ENCODE peak calls at places on chromosomes 4 and X, in seven cellular contexts. One of them, this sample, is unnamed.

GRCh38 chr4:135186002-135186401 is 984.4 kb upstream of the PABPC4L start:
- DNase-seq in HuH-7: no peak
- DNase-seq in substantia nigra: no peak
- DNase-seq in SW480: no peak
- DNase-seq in esophagus squamous epithelium: no peak
- DNase-seq in HCT116: no peak
- DNase-seq in ecto neural progenitor cell: no peak
- DNase-seq in this sample: peak

GRCh38 chr4:88803600-88804096 is 106.0 kb upstream of the NAP1L5 start:
- DNase-seq in HuH-7: no peak
- DNase-seq in substantia nigra: no peak
- DNase-seq in SW480: peak
- DNase-seq in esophagus squamous epithelium: no peak
- DNase-seq in HCT116: no peak
- DNase-seq in ecto neural progenitor cell: no peak
- DNase-seq in this sample: no peak

GRCh38 chr4:91170756-91171155 is 1043.6 kb downstream of the CCSER1 start:
- DNase-seq in HuH-7: no peak
- DNase-seq in substantia nigra: no peak
- DNase-seq in SW480: no peak
- DNase-seq in esophagus squamous epithelium: no peak
- DNase-seq in HCT116: no peak
- DNase-seq in ecto neural progenitor cell: no peak
- DNase-seq in this sample: no peak

GRCh38 chr4:10101559-10102192 is 14.9 kb downstream of the WDR1 start:
- DNase-seq in HuH-7: no peak
- DNase-seq in substantia nigra: no peak
- DNase-seq in SW480: no peak
- DNase-seq in esophagus squamous epithelium: no peak
- DNase-seq in HCT116: no peak
- DNase-seq in ecto neural progenitor cell: no peak
- DNase-seq in this sample: no peak

GRCh38 chrX:123740006-123740405 is 7.2 kb upstream of the THOC2 start:
- DNase-seq in HuH-7: no peak
- DNase-seq in substantia nigra: no peak
- DNase-seq in SW480: peak
- DNase-seq in esophagus squamous epithelium: no peak
- DNase-seq in HCT116: no peak
- DNase-seq in ecto neural progenitor cell: no peak
- DNase-seq in this sample: no peak

GRCh38 chr4:4985844-4986243 is 33.4 kb downstream of the CYTL1 start:
- DNase-seq in HuH-7: no peak
- DNase-seq in substantia nigra: no peak
- DNase-seq in SW480: peak
- DNase-seq in esophagus squamous epithelium: no peak
- DNase-seq in HCT116: no peak
- DNase-seq in ecto neural progenitor cell: no peak
- DNase-seq in this sample: peak

GRCh38 chr4:5710962-5711478 is at the start of gene EVC:
- DNase-seq in HuH-7: peak
- DNase-seq in substantia nigra: no peak
- DNase-seq in SW480: no peak
- DNase-seq in esophagus squamous epithelium: no peak
- DNase-seq in HCT116: no peak
- DNase-seq in ecto neural progenitor cell: peak
- DNase-seq in this sample: peak

GRCh38 chr4:121397941-121398601 is 17.3 kb upstream of the QRFPR start:
- DNase-seq in HuH-7: no peak
- DNase-seq in substantia nigra: no peak
- DNase-seq in SW480: no peak
- DNase-seq in esophagus squamous epithelium: no peak
- DNase-seq in HCT116: no peak
- DNase-seq in ecto neural progenitor cell: no peak
- DNase-seq in this sample: no peak

GRCh38 chrX:150558424-150558823 is 10.0 kb upstream of the MTM1 start:
- DNase-seq in HuH-7: no peak
- DNase-seq in substantia nigra: no peak
- DNase-seq in SW480: no peak
- DNase-seq in esophagus squamous epithelium: no peak
- DNase-seq in HCT116: no peak
- DNase-seq in ecto neural progenitor cell: no peak
- DNase-seq in this sample: peak

GRCh38 chr4:54783402-54784110 is 125.8 kb downstream of the KIT start:
- DNase-seq in HuH-7: no peak
- DNase-seq in substantia nigra: no peak
- DNase-seq in SW480: no peak
- DNase-seq in esophagus squamous epithelium: no peak
- DNase-seq in HCT116: no peak
- DNase-seq in ecto neural progenitor cell: no peak
- DNase-seq in this sample: no peak

GRCh38 chrX:15207384-15207783 is 62.5 kb downstream of the ASB9 start:
- DNase-seq in HuH-7: no peak
- DNase-seq in substantia nigra: no peak
- DNase-seq in SW480: no peak
- DNase-seq in esophagus squamous epithelium: no peak
- DNase-seq in HCT116: no peak
- DNase-seq in ecto neural progenitor cell: no peak
- DNase-seq in this sample: no peak

GRCh38 chr4:172141025-172141424 is 327.8 kb downstream of the GALNTL6 start:
- DNase-seq in HuH-7: no peak
- DNase-seq in substantia nigra: no peak
- DNase-seq in SW480: no peak
- DNase-seq in esophagus squamous epithelium: no peak
- DNase-seq in HCT116: no peak
- DNase-seq in ecto neural progenitor cell: no peak
- DNase-seq in this sample: no peak